ENCODE peak calls at places on chromosome 17, in eight cellular contexts. Q is heart left ventricle; U is thoracic aorta; W is A549; J is RWPE2; O is CD4-positive, alpha-beta T cell; B is activated CD8-positive, alpha-beta T cell treated with anti-CD3 and anti-CD28 coated beads for 36 hours; P is foreskin keratinocyte. T is an unnamed sample.

GRCh38 chr17:64707077-64707591 is 45.0 kb upstream of the SMURF2 start:
- ATAC-seq in B (no peak), P (peak; percentile 87), U (peak; percentile 91), J (peak; percentile 90), O (no peak), W (peak; percentile 96), Q (peak; percentile 97), T (peak; percentile 94)

GRCh38 chr17:8631554-8631877 is 991 bp upstream of the MYH10 start:
- ATAC-seq in B (no peak), P (no peak), Q (no peak), J (no peak), W (no peak), O (no peak), U (no peak), T (no peak)

GRCh38 chr17:63972796-63973195 is at the start of gene SCN4A:
- ATAC-seq in W (no peak), Q (no peak), P (no peak), U (no peak), J (no peak), B (no peak), O (no peak), T (no peak)

GRCh38 chr17:35809855-35810461 is 674 bp downstream of the TAF15 start:
- ATAC-seq in B (peak; percentile 0), Q (no peak), W (peak; percentile 17), J (no peak), O (peak; percentile 7), U (no peak), P (peak; percentile 32), T (no peak)

GRCh38 chr17:27793168-27793905 is 7.0 kb downstream of the NOS2 start:
- ATAC-seq in B (peak; percentile 47), P (peak; percentile 54), Q (peak; percentile 73), J (peak; percentile 72), U (no peak), W (peak; percentile 69), O (peak; percentile 55), T (peak; percentile 46)

GRCh38 chr17:74758846-74759163 is 10.4 kb downstream of the NHERF1 start:
- ATAC-seq in P (peak; percentile 65), W (peak; percentile 42), B (peak; percentile 61), J (peak; percentile 61), U (no peak), O (peak; percentile 41), Q (no peak), T (no peak)

GRCh38 chr17:35726609-35727460 is 4.6 kb upstream of the RASL10B start:
- ATAC-seq in P (peak; percentile 61), W (no peak), B (no peak), Q (peak; percentile 34), J (peak; percentile 64), O (no peak), U (no peak), T (peak; percentile 14)

GRCh38 chr17:66420961-66421371 is 118.6 kb downstream of the PRKCA start:
- ATAC-seq in U (no peak), B (peak; percentile 74), P (no peak), Q (peak; percentile 26), O (no peak), W (no peak), J (no peak), T (peak; percentile 67)

GRCh38 chr17:37067555-37068111 is 118.9 kb downstream of the AATF start:
- ATAC-seq in Q (peak; percentile 11), B (no peak), W (peak; percentile 94), J (peak; percentile 98), P (peak; percentile 81), O (no peak), U (no peak), T (peak; percentile 58)

GRCh38 chr17:40070895-40071719 is 8.3 kb downstream of the THRA start:
- ATAC-seq in B (no peak), P (no peak), O (no peak), Q (no peak), J (no peak), W (peak; percentile 26), U (no peak), T (no peak)

GRCh38 chr17:560379-560935 is 154.2 kb downstream of the VPS53 start:
- ATAC-seq in W (peak; percentile 57), U (no peak), Q (peak; percentile 80), O (no peak), P (peak; percentile 34), B (no peak), J (peak; percentile 68), T (peak; percentile 32)

GRCh38 chr17:2232244-2232638 is 71.3 kb downstream of the SMG6 start:
- ATAC-seq in O (no peak), U (no peak), P (peak; percentile 47), J (no peak), B (no peak), W (no peak), Q (no peak), T (no peak)

GRCh38 chr17:72134560-72135399 is 14.0 kb downstream of the SOX9 start:
- ATAC-seq in O (no peak), W (no peak), B (no peak), U (no peak), J (no peak), Q (no peak), P (no peak), T (no peak)

GRCh38 chr17:74140282-74140681 is 63.2 kb upstream of the RPL38 start:
- ATAC-seq in J (no peak), Q (no peak), P (no peak), O (no peak), B (no peak), U (no peak), W (no peak), T (no peak)

GRCh38 chr17:62578757-62579487 is 48.5 kb upstream of the MRC2 start:
- ATAC-seq in P (no peak), O (no peak), B (peak; percentile 62), J (no peak), Q (no peak), U (no peak), W (no peak), T (no peak)

DNA sequence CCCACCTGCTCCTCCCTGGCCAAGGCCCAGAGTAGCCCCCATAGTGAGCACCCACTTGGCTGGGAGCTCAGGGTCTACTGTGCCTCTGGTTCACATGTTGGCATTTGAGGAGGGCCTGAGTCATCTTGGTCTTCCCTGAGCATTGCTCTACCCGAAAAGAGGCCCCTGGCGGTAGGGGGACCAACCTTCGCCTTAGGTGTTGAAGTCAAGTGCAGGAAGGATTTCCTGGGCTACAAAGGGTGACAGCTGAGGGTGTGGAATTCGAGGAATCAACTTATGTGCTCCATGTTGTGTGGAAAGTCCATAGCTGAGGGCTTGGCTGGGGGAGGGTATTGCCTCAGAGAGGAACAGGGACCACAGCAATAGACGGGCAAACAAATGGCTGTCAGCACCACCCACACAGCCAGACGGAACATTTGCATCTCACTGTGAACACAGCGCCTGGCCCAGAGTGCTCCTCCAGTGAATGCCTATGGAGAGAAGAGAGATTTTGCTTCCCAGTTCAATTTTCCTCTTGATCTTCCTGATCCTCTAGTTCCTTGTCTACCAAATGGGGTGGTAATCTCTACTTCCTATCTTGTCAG is 35.6 kb upstream of the NGFR start:
- ATAC-seq in O (no peak), J (no peak), B (no peak), W (no peak), U (no peak), Q (no peak), P (no peak), T (no peak)
- TF ChIP-seq CTCF in O (no peak), J (no peak), B (no peak), W (no peak), U (no peak), Q (no peak), P (peak; percentile 34), T (no peak)

DNA sequence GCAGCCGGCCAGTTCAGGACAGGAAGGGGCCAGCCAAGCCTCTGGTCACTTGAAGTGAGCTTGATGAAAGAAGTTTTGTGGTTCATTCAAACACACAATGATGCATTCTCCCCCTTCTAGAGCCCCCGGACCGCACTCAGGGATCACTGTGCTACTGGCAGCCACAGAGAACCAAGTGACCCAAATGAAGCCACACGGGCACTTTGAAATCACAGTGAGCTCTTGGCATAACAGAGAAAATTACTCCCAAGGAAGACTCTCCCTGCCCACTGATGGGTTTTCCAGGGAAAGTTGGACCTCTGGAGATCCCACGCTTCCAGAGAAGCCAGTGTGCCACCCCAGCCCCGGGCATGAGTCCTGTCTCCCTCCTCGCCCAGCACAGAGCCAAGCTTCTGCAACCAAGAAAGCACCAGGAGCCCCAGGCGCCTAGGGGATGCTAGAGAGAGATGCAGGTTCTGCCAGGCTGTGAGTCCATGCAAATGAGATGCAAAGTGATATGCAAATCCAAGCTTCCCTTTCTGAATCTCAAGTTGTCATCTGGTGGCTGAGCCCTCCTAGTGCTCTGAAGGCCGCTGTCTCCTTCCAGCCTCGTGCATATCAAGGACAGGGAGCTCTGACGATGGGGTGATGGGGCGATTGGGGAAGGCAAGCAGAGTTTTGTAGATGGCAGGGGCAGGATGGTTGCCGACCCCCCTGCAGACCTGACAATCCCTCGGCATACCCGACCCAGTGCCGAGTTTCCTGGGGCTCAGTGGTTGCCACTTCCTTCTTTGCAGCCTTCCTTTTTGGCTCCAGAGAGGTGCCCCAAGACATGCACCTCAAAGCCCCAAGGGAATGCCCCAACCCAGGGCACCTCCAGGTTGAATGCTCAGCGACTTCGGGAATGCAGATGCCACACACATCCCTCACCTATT is 59.7 kb upstream of the TNRC6C start:
- ATAC-seq in J (no peak), B (no peak), O (no peak), W (peak; percentile 11), P (no peak), U (no peak), Q (no peak), T (no peak)
- TF ChIP-seq CTCF in J (no peak), B (no peak), O (no peak), W (no peak), P (no peak), U (no peak), Q (no peak), T (no peak)

DNA sequence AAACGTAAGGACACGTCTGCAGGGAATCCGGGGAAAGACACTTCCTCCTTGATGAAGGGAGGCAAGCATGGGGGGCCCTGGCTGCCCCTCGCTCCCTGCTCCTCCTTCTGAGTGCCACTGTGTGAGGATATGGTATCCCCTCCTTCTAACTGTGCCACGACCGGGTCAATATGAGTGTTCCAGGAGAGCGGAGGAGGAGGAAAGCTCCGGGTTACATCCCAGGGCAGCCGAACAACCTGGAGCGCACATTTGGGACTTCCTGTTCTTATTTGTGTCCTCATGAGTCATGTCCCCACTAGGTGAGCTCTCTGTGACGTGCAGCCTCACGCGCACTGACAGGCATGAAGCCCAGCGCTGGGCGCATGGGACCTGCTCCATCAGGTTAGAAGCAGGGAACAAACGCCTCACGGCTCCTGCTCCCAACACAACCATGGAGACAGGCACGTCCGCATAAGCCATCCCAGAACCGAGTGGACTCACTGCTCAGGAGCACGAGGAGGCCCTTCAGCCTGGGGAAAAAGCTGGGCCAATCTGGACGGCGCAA is 92.9 kb upstream of the DNAH17 start:
- ATAC-seq in B (no peak), W (no peak), U (no peak), Q (peak; percentile 46), P (peak; percentile 9), O (no peak), J (no peak), T (no peak)
- TF ChIP-seq CTCF in B (no peak), W (no peak), U (no peak), Q (no peak), P (no peak), O (no peak), J (no peak), T (no peak)

DNA sequence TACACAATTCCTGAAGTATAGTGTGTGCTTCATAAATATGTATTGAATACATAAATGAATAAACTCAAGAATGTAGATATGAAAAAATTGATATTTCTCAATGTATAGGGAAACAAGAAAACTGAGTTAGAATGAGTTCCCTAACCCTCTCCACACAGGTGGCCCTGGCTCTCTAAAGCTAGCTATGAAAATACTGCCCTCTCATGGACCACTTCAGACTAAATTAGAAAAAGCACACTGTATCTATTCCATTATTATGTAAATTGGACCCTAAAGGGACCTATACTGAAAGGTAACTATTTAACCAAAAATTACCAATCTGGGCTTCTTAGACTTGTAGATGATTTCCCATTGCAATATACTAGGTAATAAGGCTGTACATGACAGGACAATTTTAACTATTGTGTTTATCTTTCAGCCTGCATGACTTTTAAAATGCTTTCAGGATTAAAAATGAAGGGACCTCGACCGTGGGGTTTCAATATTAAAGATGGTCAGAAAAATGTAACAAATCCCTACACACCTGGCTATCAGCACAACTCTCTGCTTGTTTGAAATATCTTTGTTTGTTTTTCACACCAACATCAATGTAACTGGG is 672.5 kb upstream of the KIF2B start:
- ATAC-seq in B (no peak), W (peak; percentile 66), P (peak; percentile 44), Q (no peak), U (no peak), J (peak; percentile 31), O (no peak), T (no peak)
- TF ChIP-seq CTCF in B (no peak), W (peak; percentile 21), P (peak; percentile 55), Q (no peak), U (no peak), J (peak; percentile 36), O (no peak), T (no peak)